ENCODE peak calls at places on chromosome 20, in nine cellular contexts. X is dorsolateral prefrontal cortex, E is suprapubic skin, Y is pancreas, Z is cardiac fibroblast, F is mammary epithelial cell, V is prostate gland, P is left ventricle myocardium inferior, I is esophagus muscularis mucosa. Q is an unnamed sample.

GRCh38 chr20:58891686-58892125 is 39.2 kb downstream of the GNAS start:
- DNase-seq in X (no peak), E (no peak), Y (peak), Z (peak), F (peak), V (no peak), P (peak), I (no peak), Q (peak)

GRCh38 chr20:32790751-32791057 is 28.5 kb downstream of the DNMT3B start:
- DNase-seq in X (no peak), E (no peak), Y (no peak), Z (no peak), F (no peak), V (no peak), P (no peak), I (no peak), Q (no peak)

GRCh38 chr20:19784511-19785172 is 26.6 kb downstream of the RIN2 start:
- DNase-seq in X (no peak), E (no peak), Y (peak), Z (peak), F (peak), V (peak), P (peak), I (no peak), Q (peak)

GRCh38 chr20:4813839-4814695 is 92.4 kb downstream of the PRND start:
- DNase-seq in X (peak), E (peak), Y (no peak), Z (peak), F (no peak), V (no peak), P (no peak), I (no peak), Q (no peak)

GRCh38 chr20:25274891-25275812 is 27.3 kb downstream of the PYGB start:
- DNase-seq in X (peak), E (peak), Y (peak), Z (no peak), F (no peak), V (no peak), P (peak), I (no peak), Q (no peak)

GRCh38 chr20:58850693-58851174 is at the start of gene GNAS-AS1:
- DNase-seq in X (peak), E (no peak), Y (peak), Z (peak), F (peak), V (peak), P (peak), I (no peak), Q (peak)

GRCh38 chr20:56400001-56400640 is 7.7 kb downstream of the CSTF1 start:
- DNase-seq in X (no peak), E (no peak), Y (peak), Z (peak), F (peak), V (peak), P (no peak), I (no peak), Q (peak)

GRCh38 chr20:10696650-10697049 is 22.9 kb upstream of the JAG1 start:
- DNase-seq in X (no peak), E (no peak), Y (peak), Z (no peak), F (no peak), V (no peak), P (no peak), I (no peak), Q (no peak)

GRCh38 chr20:266213-266603 is 8.7 kb downstream of the DEFB132 start:
- DNase-seq in X (no peak), E (no peak), Y (no peak), Z (no peak), F (no peak), V (no peak), P (no peak), I (no peak), Q (no peak)

GRCh38 chr20:62350098-62350628 is 16.9 kb downstream of the LAMA5 start:
- DNase-seq in X (no peak), E (no peak), Y (no peak), Z (peak), F (peak), V (peak), P (no peak), I (no peak), Q (no peak)

GRCh38 chr20:10111144-10111771 is 76.5 kb downstream of the ANKEF1 start:
- DNase-seq in X (no peak), E (no peak), Y (peak), Z (no peak), F (no peak), V (peak), P (no peak), I (no peak), Q (no peak)

GRCh38 chr20:37904845-37905244 is 1.9 kb downstream of the VSTM2L start:
- DNase-seq in X (no peak), E (no peak), Y (no peak), Z (no peak), F (no peak), V (no peak), P (no peak), I (no peak), Q (no peak)

GRCh38 chr20:37904008-37904675 is 1.2 kb downstream of the VSTM2L start:
- DNase-seq in X (no peak), E (no peak), Y (no peak), Z (no peak), F (no peak), V (no peak), P (no peak), I (no peak), Q (no peak)

GRCh38 chr20:37907330-37907676 is 4.4 kb downstream of the VSTM2L start:
- DNase-seq in X (no peak), E (no peak), Y (no peak), Z (no peak), F (no peak), V (no peak), P (no peak), I (no peak), Q (no peak)

GRCh38 chr20:37907677-37908397 is 4.9 kb downstream of the VSTM2L start:
- DNase-seq in X (no peak), E (no peak), Y (no peak), Z (peak), F (peak), V (no peak), P (no peak), I (no peak), Q (peak)

DNA sequence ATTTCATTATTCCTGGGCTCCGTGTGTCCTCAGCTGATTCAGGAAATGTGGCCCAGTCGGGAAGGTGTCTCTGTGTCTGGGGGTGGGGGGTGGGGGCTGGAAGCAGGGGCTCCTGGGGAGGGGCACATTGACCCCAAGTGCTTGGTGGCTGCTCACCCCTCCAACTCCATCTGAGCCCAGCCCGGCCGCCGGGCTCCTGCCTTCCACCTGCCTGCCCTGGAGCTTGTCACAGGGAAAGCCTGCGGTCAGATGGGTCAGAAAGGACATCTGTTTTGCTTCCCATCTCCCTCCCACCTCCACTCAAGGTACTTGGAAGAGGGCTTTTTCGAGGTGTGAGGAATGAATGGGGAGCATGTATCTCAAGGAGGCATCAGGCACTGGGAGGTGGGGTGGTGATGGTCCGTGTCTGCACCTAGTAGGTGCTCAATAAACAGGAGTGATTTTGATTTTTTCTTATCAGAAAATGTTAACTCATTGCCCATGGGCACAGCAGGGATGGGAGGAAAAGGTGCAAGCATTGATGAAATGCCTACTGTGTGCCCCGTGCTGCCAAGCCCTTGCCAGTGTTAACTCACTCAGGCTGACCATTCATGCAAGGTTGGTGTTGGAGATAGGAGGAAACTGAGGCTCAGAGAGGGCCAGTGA is 3.2 kb downstream of the VSTM2L start:
- DNase-seq in X (no peak), E (no peak), Y (no peak), Z (no peak), F (no peak), V (no peak), P (no peak), I (no peak), Q (no peak)
- H3K4me3 ChIP-seq in X (no peak), E (no peak), Y (no peak), Z (no peak), F (no peak), V (no peak), P (no peak), I (no peak), Q (no peak)

GRCh38 chr20:22404609-22405170 is 179.7 kb downstream of the FOXA2 start:
- DNase-seq in X (no peak), E (no peak), Y (no peak), Z (peak), F (no peak), V (no peak), P (no peak), I (no peak), Q (peak)
- H3K4me3 ChIP-seq in X (peak), E (no peak), Y (peak), Z (no peak), F (no peak), V (no peak), P (peak), I (peak), Q (no peak)

GRCh38 chr20:51022227-51022802 is 592 bp downstream of the KCNG1 start:
- DNase-seq in X (no peak), E (no peak), Y (no peak), Z (no peak), F (peak), V (no peak), P (no peak), I (no peak), Q (no peak)
- H3K4me3 ChIP-seq in X (peak), E (peak), Y (peak), Z (peak), F (peak), V (peak), P (peak), I (peak), Q (peak)

GRCh38 chr20:38723982-38724602 is at the start of gene SLC32A1:
- DNase-seq in X (no peak), E (no peak), Y (no peak), Z (no peak), F (no peak), V (no peak), P (no peak), I (no peak), Q (no peak)
- H3K4me3 ChIP-seq in X (peak), E (no peak), Y (no peak), Z (no peak), F (no peak), V (no peak), P (peak), I (no peak), Q (no peak)